ENCODE peak calls at places on chromosomes 1 and 21, in four cellular contexts. One of them, this sample, is unnamed.

GRCh38 chr1:100452641-100453040 is 85.3 kb upstream of the GPR88 start:
- DNase-seq in H1: no peak
- DNase-seq in SK-N-SH: no peak
- DNase-seq in K562: no peak
- DNase-seq in this sample: no peak

GRCh38 chr1:89802841-89803240 is 18.0 kb upstream of the LRRC8D start:
- DNase-seq in H1: no peak
- DNase-seq in SK-N-SH: no peak
- DNase-seq in K562: no peak
- DNase-seq in this sample: no peak

GRCh38 chr1:21308847-21309652 is 18.8 kb upstream of the ECE1 start:
- DNase-seq in H1: no peak
- DNase-seq in SK-N-SH: peak
- DNase-seq in K562: no peak
- DNase-seq in this sample: no peak

GRCh38 chr1:25523512-25523911 is 19.9 kb upstream of the LDLRAP1 start:
- DNase-seq in H1: peak
- DNase-seq in SK-N-SH: peak
- DNase-seq in K562: peak
- DNase-seq in this sample: no peak

GRCh38 chr21:41112740-41113692 is 54.9 kb upstream of the BACE2 start:
- DNase-seq in H1: no peak
- DNase-seq in SK-N-SH: peak
- DNase-seq in K562: no peak
- DNase-seq in this sample: no peak

GRCh38 chr1:68464891-68465290 is 15.1 kb upstream of the RPE65 start:
- DNase-seq in H1: no peak
- DNase-seq in SK-N-SH: no peak
- DNase-seq in K562: no peak
- DNase-seq in this sample: no peak

GRCh38 chr1:50268049-50268448 is 155.2 kb downstream of the DMRTA2 start:
- DNase-seq in H1: peak
- DNase-seq in SK-N-SH: no peak
- DNase-seq in K562: peak
- DNase-seq in this sample: no peak

GRCh38 chr1:244918422-244919319 is 54.3 kb upstream of the HNRNPU start:
- DNase-seq in H1: peak
- DNase-seq in SK-N-SH: peak
- DNase-seq in K562: peak
- DNase-seq in this sample: no peak

GRCh38 chr1:99657213-99658030 is 11.5 kb downstream of the PALMD start:
- DNase-seq in H1: no peak
- DNase-seq in SK-N-SH: no peak
- DNase-seq in K562: no peak
- DNase-seq in this sample: no peak

GRCh38 chr21:44024895-44025353 is 12.8 kb downstream of the TRAPPC10 start:
- DNase-seq in H1: no peak
- DNase-seq in SK-N-SH: no peak
- DNase-seq in K562: peak
- DNase-seq in this sample: no peak

GRCh38 chr1:206575894-206576737 is 36.1 kb downstream of the EIF2D start:
- DNase-seq in H1: no peak
- DNase-seq in SK-N-SH: no peak
- DNase-seq in K562: no peak
- DNase-seq in this sample: no peak

GRCh38 chr1:209038316-209038715 is 545.2 kb upstream of the CAMK1G start:
- DNase-seq in H1: no peak
- DNase-seq in SK-N-SH: no peak
- DNase-seq in K562: no peak
- DNase-seq in this sample: no peak

GRCh38 chr1:87151500-87152421 is 176.9 kb upstream of the LMO4 start:
- DNase-seq in H1: peak
- DNase-seq in SK-N-SH: no peak
- DNase-seq in K562: peak
- DNase-seq in this sample: peak

GRCh38 chr1:224781800-224782199 is 147.7 kb upstream of the DNAH14 start:
- DNase-seq in H1: no peak
- DNase-seq in SK-N-SH: no peak
- DNase-seq in K562: no peak
- DNase-seq in this sample: no peak

GRCh38 chr1:32104127-32104526 is 3.7 kb upstream of the KPNA6 start:
- DNase-seq in H1: no peak
- DNase-seq in SK-N-SH: no peak
- DNase-seq in K562: peak
- DNase-seq in this sample: no peak

GRCh38 chr21:25244735-25245134 is 362.5 kb downstream of the MRPL39 start:
- DNase-seq in H1: no peak
- DNase-seq in SK-N-SH: no peak
- DNase-seq in K562: no peak
- DNase-seq in this sample: no peak

GRCh38 chr1:64266941-64267340 is 63.5 kb downstream of the UBE2U start:
- DNase-seq in H1: no peak
- DNase-seq in SK-N-SH: no peak
- DNase-seq in K562: no peak
- DNase-seq in this sample: no peak

GRCh38 chr1:64268653-64269557 is 65.5 kb downstream of the UBE2U start:
- DNase-seq in H1: peak
- DNase-seq in SK-N-SH: peak
- DNase-seq in K562: peak
- DNase-seq in this sample: peak

GRCh38 chr1:64263335-64263734 is 59.9 kb downstream of the UBE2U start:
- DNase-seq in H1: no peak
- DNase-seq in SK-N-SH: no peak
- DNase-seq in K562: no peak
- DNase-seq in this sample: no peak

GRCh38 chr1:64265141-64265540 is 61.7 kb downstream of the UBE2U start:
- DNase-seq in H1: no peak
- DNase-seq in SK-N-SH: no peak
- DNase-seq in K562: no peak
- DNase-seq in this sample: no peak

DNA sequence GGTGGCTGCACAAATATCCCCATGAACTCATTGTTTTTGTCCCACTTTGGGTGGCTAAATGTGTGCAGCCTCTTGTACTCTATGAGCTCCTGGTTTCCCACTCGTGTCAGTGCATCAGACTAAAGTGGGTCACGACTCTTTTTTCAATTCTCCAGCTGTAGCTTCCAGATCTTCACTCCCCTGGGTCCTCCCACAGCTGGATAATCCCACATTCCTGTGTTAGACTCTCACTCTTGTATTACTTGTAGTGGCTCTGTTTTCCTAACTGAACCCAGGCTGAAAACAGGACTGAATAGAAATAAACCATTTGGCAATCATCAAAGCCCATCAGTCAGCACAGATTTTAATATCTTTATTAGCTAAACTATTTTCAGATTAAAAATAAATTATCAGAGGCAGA is 60.4 kb downstream of the UBE2U start:
- DNase-seq in H1: no peak
- DNase-seq in SK-N-SH: no peak
- DNase-seq in K562: no peak
- DNase-seq in this sample: no peak
- TF ChIP-seq NRF1 in H1: no peak
- TF ChIP-seq NRF1 in SK-N-SH: no peak
- TF ChIP-seq NRF1 in K562: no peak
- TF ChIP-seq NRF1 in this sample: no peak

DNA sequence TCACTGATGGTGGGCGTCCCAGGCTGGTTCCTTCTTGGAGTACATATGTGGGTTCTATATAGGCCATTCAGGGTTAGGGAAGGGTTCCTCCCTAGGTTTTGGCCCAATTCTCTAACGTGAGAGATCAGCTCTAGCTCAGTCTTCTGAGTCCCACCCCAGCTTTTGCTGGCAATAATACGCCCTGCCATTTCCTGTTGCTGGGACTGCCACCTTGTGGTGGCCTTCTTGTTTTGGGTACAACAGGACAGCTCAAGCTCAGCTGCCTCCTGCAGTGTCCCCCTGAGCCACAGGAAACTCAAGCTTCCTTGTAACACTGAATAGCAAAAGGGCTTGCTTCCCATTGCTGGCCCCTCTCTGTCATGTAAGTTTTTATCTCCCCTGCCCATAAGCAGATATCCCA is 77.8 kb downstream of the BACH1 start:
- DNase-seq in H1: peak
- DNase-seq in SK-N-SH: no peak
- DNase-seq in K562: peak
- DNase-seq in this sample: no peak
- TF ChIP-seq NRF1 in H1: no peak
- TF ChIP-seq NRF1 in SK-N-SH: no peak
- TF ChIP-seq NRF1 in K562: no peak
- TF ChIP-seq NRF1 in this sample: no peak

DNA sequence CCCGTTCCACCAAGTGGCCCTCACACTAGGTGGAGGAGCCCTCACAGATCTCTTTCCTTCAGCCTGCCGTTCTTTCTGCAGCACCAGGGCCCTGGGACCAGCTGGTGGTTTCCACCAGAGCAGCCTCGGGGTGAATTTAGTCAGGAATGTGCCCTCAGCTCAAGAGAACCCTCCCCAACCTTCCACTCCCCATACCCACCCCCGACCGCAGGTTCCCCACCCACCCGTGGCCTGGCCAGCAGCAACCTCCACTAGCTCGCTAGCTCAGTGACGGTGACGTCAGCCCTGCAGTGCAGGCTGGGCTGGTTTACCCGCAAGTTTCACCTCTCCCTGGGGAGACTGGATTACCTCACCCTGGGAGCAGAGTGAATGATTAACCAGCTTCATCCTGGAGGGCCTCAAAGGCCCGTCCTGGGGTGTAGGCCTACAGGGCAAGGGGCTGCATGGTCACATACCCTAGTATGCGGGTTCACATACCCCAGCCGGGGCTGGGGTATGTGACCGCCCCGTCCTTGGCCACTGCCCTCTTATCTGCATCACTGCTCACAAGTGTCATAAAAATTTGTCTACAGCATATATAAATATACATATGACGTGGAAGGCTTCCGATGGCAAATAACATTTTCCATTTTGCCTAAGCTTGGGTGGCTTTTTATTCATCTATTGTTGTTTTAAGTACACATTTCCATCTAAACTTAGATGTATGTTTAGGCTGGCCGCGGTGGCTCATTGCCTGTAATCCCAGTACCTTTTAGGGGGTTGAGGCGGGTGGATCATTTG is 24.5 kb downstream of the ELF3 start:
- DNase-seq in H1: no peak
- DNase-seq in SK-N-SH: no peak
- DNase-seq in K562: peak
- DNase-seq in this sample: peak
- TF ChIP-seq NRF1 in H1: no peak
- TF ChIP-seq NRF1 in SK-N-SH: no peak
- TF ChIP-seq NRF1 in K562: no peak
- TF ChIP-seq NRF1 in this sample: no peak

DNA sequence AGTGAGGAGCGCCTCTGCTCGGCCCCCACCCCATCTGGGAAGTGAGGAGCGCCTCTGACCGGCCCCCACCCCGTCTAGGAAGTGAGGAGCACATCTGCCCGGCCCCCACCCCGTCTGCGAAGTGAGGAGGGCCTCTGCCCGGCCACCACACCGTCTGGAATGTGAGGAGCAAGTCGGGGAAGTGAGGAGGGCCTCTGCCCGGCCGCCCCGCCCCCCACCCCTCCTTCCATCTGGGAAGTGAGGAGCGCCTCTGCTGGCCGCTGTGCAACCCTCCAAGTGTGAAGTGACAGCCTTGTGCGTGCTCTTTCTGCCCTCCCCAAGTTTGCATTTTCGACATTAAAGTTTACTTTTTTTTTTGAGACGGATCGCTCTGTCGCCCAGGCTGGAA is 5.1 kb upstream of the ZZZ3 start:
- DNase-seq in H1: peak
- DNase-seq in SK-N-SH: no peak
- DNase-seq in K562: no peak
- DNase-seq in this sample: no peak
- TF ChIP-seq NRF1 in H1: no peak
- TF ChIP-seq NRF1 in SK-N-SH: no peak
- TF ChIP-seq NRF1 in K562: no peak
- TF ChIP-seq NRF1 in this sample: no peak

DNA sequence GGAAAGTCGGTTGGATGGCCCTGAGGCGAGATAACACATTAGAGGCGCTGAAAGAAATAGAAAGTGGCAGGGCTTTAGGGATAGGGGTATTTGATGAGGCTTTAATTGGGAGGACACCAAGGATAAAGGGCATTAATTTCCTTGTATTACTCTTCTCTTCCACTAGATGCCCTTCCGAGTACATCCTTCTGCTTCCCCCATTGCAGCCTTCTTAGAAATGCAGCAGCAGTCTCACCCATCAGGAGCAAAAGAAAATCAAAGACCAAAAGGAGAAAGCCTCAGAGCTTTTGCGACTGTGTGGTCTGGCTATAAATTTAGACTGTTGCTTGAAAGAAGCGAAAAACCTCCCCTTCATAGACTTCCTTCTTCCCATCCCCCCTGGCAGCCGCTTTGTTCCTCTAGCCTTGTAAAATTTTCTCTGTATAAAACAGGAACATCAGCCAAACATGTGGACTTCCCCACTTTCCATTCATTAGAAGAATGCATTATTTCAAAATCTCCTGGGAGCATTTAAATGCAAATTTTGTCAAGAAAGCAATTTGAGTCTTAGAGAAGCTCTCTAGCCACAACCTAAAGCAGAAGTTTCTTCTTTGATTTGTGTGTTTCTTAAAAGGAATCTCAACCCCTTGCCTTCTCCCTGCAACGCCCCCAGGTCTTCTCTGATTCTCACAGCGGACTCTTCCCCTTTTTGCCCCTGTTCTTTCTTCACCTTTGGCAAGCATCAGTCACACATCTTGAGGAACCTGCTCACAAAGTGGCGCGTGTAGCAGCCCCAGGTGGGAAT is 76.6 kb downstream of the NDUFS5 start:
- DNase-seq in H1: peak
- DNase-seq in SK-N-SH: peak
- DNase-seq in K562: peak
- DNase-seq in this sample: peak
- TF ChIP-seq NRF1 in H1: no peak
- TF ChIP-seq NRF1 in SK-N-SH: peak
- TF ChIP-seq NRF1 in K562: no peak
- TF ChIP-seq NRF1 in this sample: no peak

DNA sequence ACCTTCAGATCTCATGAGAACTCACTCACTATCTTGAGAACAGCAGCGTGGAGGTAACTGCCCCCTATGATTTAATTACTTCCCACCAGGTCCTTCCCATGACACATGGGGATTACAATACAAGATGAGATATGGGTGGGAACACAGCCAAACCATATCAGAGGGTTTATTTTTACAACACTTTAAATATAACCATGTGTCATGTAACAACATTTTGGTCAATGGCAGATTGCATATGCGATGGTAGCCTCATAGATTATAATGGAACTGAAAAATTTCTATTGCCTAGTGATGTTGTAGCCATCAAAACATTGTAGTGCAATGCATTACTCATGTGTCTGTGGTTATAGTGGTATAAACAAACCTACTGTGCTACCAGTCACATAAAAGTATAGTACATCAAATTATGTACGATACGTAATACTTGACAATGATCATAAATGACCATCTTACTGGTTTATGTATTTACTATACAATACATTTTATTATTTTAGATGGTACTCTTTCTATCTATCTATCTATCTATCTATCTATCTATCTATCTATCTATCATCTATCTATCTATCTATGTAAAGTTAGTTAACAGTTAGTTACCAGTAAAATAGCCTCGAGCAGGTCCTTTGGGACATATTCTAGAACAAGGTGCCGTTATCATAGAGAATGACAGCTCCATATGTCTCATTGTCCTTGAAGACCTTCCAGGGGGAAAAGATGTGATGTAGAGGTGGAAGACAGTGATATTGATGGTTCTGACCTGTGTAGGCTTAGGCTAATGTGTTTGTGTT is 12.6 kb upstream of the S100B start:
- DNase-seq in H1: no peak
- DNase-seq in SK-N-SH: no peak
- DNase-seq in K562: no peak
- DNase-seq in this sample: no peak
- TF ChIP-seq NRF1 in H1: no peak
- TF ChIP-seq NRF1 in SK-N-SH: no peak
- TF ChIP-seq NRF1 in K562: no peak
- TF ChIP-seq NRF1 in this sample: no peak